ENCODE peak calls at places on chromosome 15, in four cellular contexts. One of them, this sample, is unnamed.

GRCh38 chr15:74136584-74137543 is 6.5 kb downstream of the ISLR2 start:
- DNase-seq in heart left ventricle: no peak
- DNase-seq in uterus: no peak
- DNase-seq in NB4: no peak
- DNase-seq in this sample: no peak

GRCh38 chr15:40828447-40829036 is at the start of gene PPP1R14D:
- DNase-seq in heart left ventricle: no peak
- DNase-seq in uterus: no peak
- DNase-seq in NB4: no peak
- DNase-seq in this sample: no peak

GRCh38 chr15:40855706-40856234 is 11.9 kb downstream of the SPINT1 start:
- DNase-seq in heart left ventricle: no peak
- DNase-seq in uterus: no peak
- DNase-seq in NB4: no peak
- DNase-seq in this sample: no peak

GRCh38 chr15:58980351-58980939 is 7.0 kb upstream of the RNF111 start:
- DNase-seq in heart left ventricle: no peak
- DNase-seq in uterus: no peak
- DNase-seq in NB4: peak; percentile 61
- DNase-seq in this sample: no peak

GRCh38 chr15:25246641-25247417 is 192.0 kb downstream of the UBE3A start:
- DNase-seq in heart left ventricle: peak; percentile 18
- DNase-seq in uterus: no peak
- DNase-seq in NB4: no peak
- DNase-seq in this sample: peak; percentile 44

GRCh38 chr15:36449662-36450145 is 129.7 kb upstream of the CDIN1 start:
- DNase-seq in heart left ventricle: no peak
- DNase-seq in uterus: no peak
- DNase-seq in NB4: no peak
- DNase-seq in this sample: no peak

GRCh38 chr15:47477253-47477652 is 240.1 kb upstream of the SEMA6D start:
- DNase-seq in heart left ventricle: no peak
- DNase-seq in uterus: no peak
- DNase-seq in NB4: no peak
- DNase-seq in this sample: no peak

GRCh38 chr15:27865926-27866325 is 233.2 kb downstream of the OCA2 start:
- DNase-seq in heart left ventricle: no peak
- DNase-seq in uterus: no peak
- DNase-seq in NB4: no peak
- DNase-seq in this sample: no peak

GRCh38 chr15:85838655-85839054 is 43.9 kb upstream of the KLHL25 start:
- DNase-seq in heart left ventricle: no peak
- DNase-seq in uterus: no peak
- DNase-seq in NB4: no peak
- DNase-seq in this sample: no peak

DNA sequence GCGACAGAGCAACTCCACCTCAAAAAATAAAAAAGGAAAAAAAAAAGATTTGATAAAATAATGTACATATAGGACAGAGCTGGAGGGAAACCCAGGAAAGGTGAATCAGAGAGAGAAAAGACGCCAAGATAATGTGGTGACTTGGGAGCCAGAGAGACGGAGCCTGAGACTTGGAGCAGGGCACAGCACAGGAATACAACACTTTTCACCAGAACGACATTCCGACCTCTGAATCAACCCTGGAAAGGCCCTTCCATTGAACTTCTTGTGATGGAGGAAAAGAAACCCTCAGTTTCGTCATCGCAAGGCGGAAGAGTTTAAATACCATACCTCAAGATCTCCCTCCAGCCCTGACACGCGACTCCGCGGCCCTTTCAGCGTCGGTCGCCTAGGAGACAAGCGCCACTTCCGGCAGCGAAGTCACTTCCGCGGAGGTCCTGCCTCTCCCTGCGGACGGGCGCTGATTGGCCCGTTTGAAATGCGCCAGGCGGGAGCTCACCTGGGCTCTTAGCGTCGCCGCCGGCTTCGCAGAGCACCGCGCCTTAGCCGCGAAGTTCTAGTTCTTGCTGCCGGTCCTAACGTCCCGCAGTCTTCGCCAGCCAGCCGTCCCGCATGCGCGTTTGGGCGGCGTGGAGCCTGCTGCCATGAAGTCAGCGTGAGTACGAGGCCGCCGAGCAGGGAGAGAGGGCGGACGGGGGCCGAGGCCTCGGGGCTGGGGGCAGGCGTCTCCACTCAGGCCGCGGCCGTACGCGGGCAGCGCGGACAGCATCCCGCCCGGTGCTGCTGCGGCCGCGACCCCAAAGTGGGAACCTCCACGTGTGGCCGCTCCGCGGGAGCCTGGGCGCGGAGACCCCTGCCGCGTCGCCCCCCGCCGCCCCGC is at the start of gene KIF23:
- DNase-seq in heart left ventricle: peak; percentile 92
- DNase-seq in uterus: peak; percentile 85
- DNase-seq in NB4: peak; percentile 95
- DNase-seq in this sample: peak; percentile 87
- TF ChIP-seq POLR2A in heart left ventricle: no peak
- TF ChIP-seq POLR2A in uterus: peak; percentile 36
- TF ChIP-seq POLR2A in NB4: peak; percentile 53
- TF ChIP-seq POLR2A in this sample: no peak

DNA sequence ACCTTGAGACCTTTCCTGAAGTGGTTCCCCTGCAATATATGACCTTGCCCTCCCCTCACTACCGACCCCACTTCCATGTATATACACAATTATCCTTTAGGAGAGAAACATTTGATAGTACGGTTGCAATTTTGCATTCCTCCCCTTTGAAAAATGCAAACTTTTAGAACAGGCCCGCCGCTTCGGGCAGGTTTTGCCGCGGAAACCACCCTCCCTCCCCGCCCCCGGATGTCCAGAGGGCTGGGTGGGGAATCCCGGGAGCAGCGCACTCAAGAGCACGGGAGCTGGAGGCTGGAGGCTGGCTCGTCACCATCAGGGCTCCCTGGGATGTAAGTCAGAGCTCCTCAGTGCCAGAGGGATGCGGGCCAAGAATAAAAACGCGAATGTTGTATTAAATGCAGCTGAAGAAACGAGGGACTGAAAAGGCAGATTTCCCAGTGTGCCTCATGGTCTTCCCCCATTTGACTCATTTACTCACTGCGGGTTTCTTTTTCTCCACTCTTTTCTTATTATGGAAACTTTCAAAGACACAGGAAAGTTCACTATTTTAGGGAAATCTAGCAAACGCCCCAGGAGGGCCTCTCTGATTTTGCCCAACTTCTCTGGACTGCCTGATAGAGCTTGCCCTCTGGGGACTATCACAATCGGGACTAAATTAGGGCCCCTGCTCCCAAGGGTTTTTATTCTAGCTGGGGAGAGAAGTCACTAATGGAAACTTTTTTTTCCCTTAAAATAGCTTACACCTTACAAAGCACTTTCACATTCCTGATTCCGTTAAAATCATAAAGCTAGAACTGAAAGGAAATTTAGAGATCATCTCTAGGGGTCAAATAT is 2.9 kb upstream of the USP3 start:
- DNase-seq in heart left ventricle: peak; percentile 90
- DNase-seq in uterus: peak; percentile 92
- DNase-seq in NB4: no peak
- DNase-seq in this sample: peak; percentile 75
- TF ChIP-seq POLR2A in heart left ventricle: no peak
- TF ChIP-seq POLR2A in uterus: no peak
- TF ChIP-seq POLR2A in NB4: no peak
- TF ChIP-seq POLR2A in this sample: no peak

GRCh38 chr15:100349321-100349695 is 7.5 kb upstream of the ADAMTS17 start:
- DNase-seq in heart left ventricle: no peak
- DNase-seq in uterus: no peak
- DNase-seq in NB4: no peak
- DNase-seq in this sample: no peak
- TF ChIP-seq POLR2A in heart left ventricle: no peak
- TF ChIP-seq POLR2A in uterus: no peak
- TF ChIP-seq POLR2A in NB4: no peak
- TF ChIP-seq POLR2A in this sample: no peak

GRCh38 chr15:70763950-70764730 is 782 bp upstream of the UACA start:
- DNase-seq in heart left ventricle: no peak
- DNase-seq in uterus: no peak
- DNase-seq in NB4: no peak
- DNase-seq in this sample: no peak

GRCh38 chr15:70761931-70762468 is 1.4 kb downstream of the UACA start:
- DNase-seq in heart left ventricle: no peak
- DNase-seq in uterus: no peak
- DNase-seq in NB4: no peak
- DNase-seq in this sample: no peak

GRCh38 chr15:70763120-70763949 is at the start of gene UACA:
- DNase-seq in heart left ventricle: peak; percentile 97
- DNase-seq in uterus: peak; percentile 96
- DNase-seq in NB4: peak; percentile 84
- DNase-seq in this sample: peak; percentile 97

GRCh38 chr15:70761046-70761445 is 2.3 kb downstream of the UACA start:
- DNase-seq in heart left ventricle: no peak
- DNase-seq in uterus: no peak
- DNase-seq in NB4: no peak
- DNase-seq in this sample: no peak

DNA sequence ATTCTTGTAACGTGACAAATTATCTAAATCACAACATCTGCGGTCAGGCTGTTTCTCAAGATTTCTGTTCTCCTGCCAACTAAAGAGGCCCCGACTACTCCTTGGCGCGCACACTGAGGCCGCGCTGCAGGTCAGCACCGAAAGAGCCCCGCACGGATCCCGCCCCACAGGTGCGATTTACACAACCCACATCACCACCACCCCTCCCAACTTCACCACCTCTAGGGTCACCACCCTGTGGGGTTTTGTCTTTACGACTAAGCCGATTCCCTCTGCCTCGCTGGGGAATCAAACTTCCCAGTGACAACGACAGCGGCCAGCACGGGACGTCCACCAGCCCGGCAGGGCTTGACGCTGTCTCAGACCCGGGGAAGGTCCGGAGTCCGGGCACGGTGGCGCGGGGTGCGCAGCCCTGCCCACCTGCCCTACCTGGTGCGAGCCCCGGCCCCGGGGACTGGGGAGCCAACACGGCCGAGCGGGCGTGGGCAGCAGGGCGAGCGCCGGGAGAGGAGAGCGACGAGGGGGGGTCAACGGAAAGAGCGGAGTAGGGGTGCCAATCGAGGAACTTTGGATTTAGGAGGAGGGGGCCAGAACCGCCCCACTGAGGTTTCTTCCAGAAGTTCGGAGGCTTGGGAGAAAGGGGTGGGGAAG is 764 bp downstream of the UACA start:
- DNase-seq in heart left ventricle: peak; percentile 38
- DNase-seq in uterus: peak; percentile 40
- DNase-seq in NB4: peak; percentile 27
- DNase-seq in this sample: peak; percentile 53
- TF ChIP-seq POLR2A in heart left ventricle: no peak
- TF ChIP-seq POLR2A in uterus: no peak
- TF ChIP-seq POLR2A in NB4: no peak
- TF ChIP-seq POLR2A in this sample: no peak

GRCh38 chr15:77825143-77825542 is 192.4 kb upstream of the LINGO1 start:
- DNase-seq in heart left ventricle: no peak
- DNase-seq in uterus: no peak
- DNase-seq in NB4: no peak
- DNase-seq in this sample: no peak
- TF ChIP-seq POLR2A in heart left ventricle: no peak
- TF ChIP-seq POLR2A in uterus: no peak
- TF ChIP-seq POLR2A in NB4: no peak
- TF ChIP-seq POLR2A in this sample: no peak

GRCh38 chr15:41897327-41897726 is 3.5 kb upstream of the SPTBN5 start:
- DNase-seq in heart left ventricle: no peak
- DNase-seq in uterus: no peak
- DNase-seq in NB4: no peak
- DNase-seq in this sample: no peak
- TF ChIP-seq POLR2A in heart left ventricle: no peak
- TF ChIP-seq POLR2A in uterus: no peak
- TF ChIP-seq POLR2A in NB4: no peak
- TF ChIP-seq POLR2A in this sample: no peak

DNA sequence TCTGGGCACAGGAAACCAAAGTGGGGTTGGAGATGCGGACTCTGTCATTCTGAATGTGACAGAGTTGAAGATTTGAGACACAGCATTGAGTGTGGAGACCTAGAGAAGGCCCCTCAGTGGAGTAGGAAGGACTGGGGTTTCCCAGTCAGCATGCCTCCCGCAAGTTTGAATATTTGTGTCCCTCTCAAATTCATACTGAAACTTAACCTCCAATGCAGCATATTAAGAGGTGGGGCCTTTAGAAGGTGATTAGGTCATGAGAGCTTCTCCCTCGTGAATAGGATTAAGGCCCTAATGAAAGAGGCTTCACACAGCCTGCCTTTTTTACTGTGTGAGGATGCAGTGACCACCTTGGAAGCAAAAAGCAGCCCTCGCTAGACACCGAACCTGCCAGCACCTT is 8.0 kb downstream of the HDDC3 start:
- DNase-seq in heart left ventricle: no peak
- DNase-seq in uterus: no peak
- DNase-seq in NB4: no peak
- DNase-seq in this sample: no peak
- TF ChIP-seq POLR2A in heart left ventricle: no peak
- TF ChIP-seq POLR2A in uterus: no peak
- TF ChIP-seq POLR2A in NB4: no peak
- TF ChIP-seq POLR2A in this sample: no peak

This sample was measured in breast epithelium.